ENCODE peak calls at places on chromosomes 4 and X, in six cellular contexts. T is GM13977, A is brain microvascular endothelial cell, Y is cardiac fibroblast, Z is progenitor cell of endocrine pancreas, G is HCT116. U is an unnamed sample.

GRCh38 chrX:83966347-83966746 is 105.4 kb downstream of the CYLC1 start:
- DNase-seq in Y (no peak), T (no peak), Z (no peak), A (no peak), G (no peak), U (no peak)

GRCh38 chrX:1883772-1884171 is 268.9 kb downstream of the ASMT start:
- DNase-seq in A (no peak), Z (no peak), G (no peak), T (no peak), Y (no peak), U (no peak)

GRCh38 chr4:24488399-24489164 is 95.8 kb downstream of the DHX15 start:
- DNase-seq in Z (peak), A (peak), T (peak), G (peak), Y (peak), U (peak)

GRCh38 chrX:22538581-22538980 is 265.9 kb downstream of the CBLL2 start:
- DNase-seq in G (no peak), Y (no peak), A (no peak), T (no peak), Z (no peak), U (no peak)

GRCh38 chr4:4387531-4388311 is 819 bp downstream of the NSG1 start:
- DNase-seq in T (peak), A (no peak), G (no peak), Y (no peak), Z (no peak), U (no peak)

GRCh38 chr4:31343058-31343457 is 622.9 kb downstream of the PCDH7 start:
- DNase-seq in G (no peak), Z (no peak), Y (no peak), A (no peak), T (no peak), U (no peak)

GRCh38 chr4:174222266-174222872 is 61.1 kb downstream of the FBXO8 start:
- DNase-seq in Y (peak), G (peak), T (no peak), A (peak), Z (no peak), U (no peak)

GRCh38 chr4:170589597-170590191 is 499.9 kb upstream of the AADAT start:
- DNase-seq in G (peak), Y (peak), Z (no peak), A (peak), T (peak), U (no peak)

GRCh38 chrX:2451456-2452316 is 49.1 kb downstream of the DHRSX start:
- DNase-seq in Y (peak), G (peak), Z (no peak), A (peak), T (no peak), U (no peak)

GRCh38 chr4:86846921-86847320 is 2.3 kb downstream of the SLC10A6 start:
- DNase-seq in Z (no peak), Y (no peak), A (no peak), G (no peak), T (no peak), U (no peak)

GRCh38 chr4:136495076-136495475 is 1037.2 kb downstream of the PCDH18 start:
- DNase-seq in A (no peak), T (no peak), Y (no peak), G (no peak), Z (no peak), U (no peak)

GRCh38 chr4:136484996-136485395 is 1047.3 kb downstream of the PCDH18 start:
- DNase-seq in A (peak), Y (peak), Z (no peak), G (no peak), T (no peak), U (no peak)

DNA sequence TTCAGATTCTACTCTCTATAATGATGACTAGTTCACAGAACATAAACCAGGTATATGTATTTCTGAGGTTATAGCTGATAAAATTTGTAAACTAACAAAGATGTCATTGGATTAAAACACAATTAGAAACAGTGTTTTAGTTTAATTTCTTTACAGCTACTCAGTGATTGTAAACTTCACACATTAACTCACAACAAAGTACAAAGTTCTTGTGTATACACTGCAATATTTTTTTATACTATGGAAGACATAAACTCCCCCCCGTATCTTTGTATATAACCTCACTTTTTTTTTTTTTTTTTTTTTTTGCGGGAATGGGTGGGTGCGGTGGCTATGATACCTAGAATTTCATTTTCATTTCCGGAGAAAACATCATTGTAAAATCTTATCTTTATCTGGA is 1043.2 kb downstream of the PCDH18 start:
- DNase-seq in Z (no peak), Y (no peak), A (no peak), G (no peak), T (no peak), U (no peak)
- TF ChIP-seq CTCF in Z (no peak), Y (no peak), A (no peak), G (no peak), T (no peak), U (no peak)

DNA sequence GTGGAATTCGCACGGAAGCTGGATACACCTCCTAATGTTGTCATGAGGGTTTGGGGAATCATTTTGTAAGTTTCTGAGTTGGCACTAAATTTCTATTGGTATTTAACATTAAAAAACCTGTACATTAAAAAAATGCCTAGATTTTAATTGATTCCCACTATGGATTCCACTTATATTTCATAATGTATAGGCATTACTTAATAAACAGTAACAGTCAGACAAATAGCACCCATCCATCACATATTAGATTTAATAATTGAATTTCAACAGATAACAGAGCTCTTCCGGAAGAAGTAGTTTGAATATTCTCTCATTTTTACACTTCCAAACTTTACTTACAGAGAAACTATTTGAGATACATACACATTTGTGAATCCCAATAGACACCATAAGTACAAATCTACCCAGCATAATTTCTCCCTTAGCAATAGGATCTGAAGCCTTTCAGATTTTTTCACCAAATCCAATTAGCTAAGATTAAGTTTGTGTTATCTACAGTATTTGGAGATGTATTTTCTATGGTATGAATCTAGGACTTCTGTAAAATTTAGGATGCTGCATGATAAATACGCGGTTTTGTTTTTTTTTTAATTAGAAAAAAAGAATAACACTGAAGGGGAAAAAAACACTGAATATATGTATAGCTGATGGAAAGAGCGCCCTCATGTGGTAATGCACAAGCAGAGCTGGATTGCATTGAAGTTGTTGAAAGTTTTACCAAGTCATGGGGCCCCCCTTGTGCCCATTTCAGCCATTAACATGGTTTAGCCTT is 12.2 kb upstream of the ODAM start:
- DNase-seq in Z (no peak), G (peak), Y (peak), T (peak), A (peak), U (no peak)
- TF ChIP-seq CTCF in Z (peak), G (peak), Y (peak), T (peak), A (peak), U (peak)

GRCh38 chrX:8037593-8038348 is 110.6 kb upstream of the PNPLA4 start:
- DNase-seq in T (no peak), G (no peak), Y (no peak), Z (no peak), A (no peak), U (no peak)
- TF ChIP-seq CTCF in T (no peak), G (no peak), Y (no peak), Z (no peak), A (no peak), U (no peak)

GRCh38 chrX:147476008-147476407 is 435.7 kb upstream of the FMR1 start:
- DNase-seq in A (no peak), T (no peak), G (no peak), Y (peak), Z (no peak), U (no peak)
- TF ChIP-seq CTCF in A (no peak), T (peak), G (peak), Y (no peak), Z (peak), U (peak)

GRCh38 chr4:16278178-16278577 is 51.9 kb upstream of the TAPT1 start:
- DNase-seq in G (no peak), Y (peak), A (no peak), T (no peak), Z (no peak), U (no peak)
- TF ChIP-seq CTCF in G (peak), Y (peak), A (no peak), T (no peak), Z (peak), U (peak)

GRCh38 chrX:19515615-19516105 is 352 bp upstream of the MAP3K15 start:
- DNase-seq in A (no peak), Z (no peak), Y (no peak), T (no peak), G (no peak), U (no peak)

GRCh38 chrX:19512961-19513360 is 2.3 kb downstream of the MAP3K15 start:
- DNase-seq in A (no peak), Z (no peak), Y (no peak), G (no peak), T (no peak), U (no peak)

GRCh38 chrX:19512359-19512758 is 2.9 kb downstream of the MAP3K15 start:
- DNase-seq in Z (no peak), Y (no peak), G (no peak), A (no peak), T (no peak), U (no peak)

GRCh38 chrX:19513383-19513782 is 1.9 kb downstream of the MAP3K15 start:
- DNase-seq in A (no peak), T (peak), Y (no peak), G (no peak), Z (no peak), U (no peak)

DNA sequence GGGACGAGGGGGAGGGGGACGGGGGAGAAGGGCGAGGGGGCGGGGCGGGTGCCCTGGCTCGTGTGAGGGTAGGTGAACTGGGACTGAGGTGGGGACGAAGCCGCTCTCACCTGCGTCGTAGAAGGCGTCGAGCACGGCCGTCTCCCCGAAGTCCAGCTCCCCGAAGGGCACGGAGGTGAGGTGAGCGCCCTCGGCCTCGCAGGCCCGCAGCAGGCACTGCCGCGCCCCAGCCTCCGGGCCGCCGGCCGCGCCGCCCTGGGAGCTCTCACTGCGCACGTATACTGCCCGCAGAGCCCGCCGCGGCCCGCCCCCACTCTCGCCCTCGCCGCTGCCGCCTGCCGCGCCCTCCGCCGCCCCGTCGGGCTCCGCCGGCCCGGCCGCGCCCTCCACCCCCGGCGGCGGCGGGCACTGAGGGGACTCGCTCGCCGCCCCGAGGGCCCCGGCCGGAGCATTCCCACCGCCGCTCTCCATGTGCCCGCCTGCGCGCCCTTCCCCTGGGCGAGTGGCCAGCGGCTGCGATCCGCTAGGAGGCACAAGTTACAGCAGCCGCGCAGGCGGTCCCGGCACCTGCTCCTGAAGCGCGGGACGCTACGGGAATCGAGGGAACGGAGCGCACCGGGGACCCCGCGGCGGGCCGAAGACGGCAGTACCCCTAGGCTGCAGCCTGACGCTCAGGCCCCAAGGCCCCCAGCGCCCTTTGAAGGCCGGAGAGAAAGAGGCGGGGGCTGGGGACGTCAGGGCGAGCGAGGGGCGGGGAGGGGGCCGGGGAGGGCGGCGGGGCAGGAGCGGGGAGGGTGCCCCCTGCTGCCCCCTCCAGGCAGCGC is at the start of gene MAP3K15:
- DNase-seq in T (peak), Y (peak), G (no peak), Z (peak), A (no peak), U (no peak)
- TF ChIP-seq CTCF in T (peak), Y (no peak), G (no peak), Z (no peak), A (peak), U (no peak)

DNA sequence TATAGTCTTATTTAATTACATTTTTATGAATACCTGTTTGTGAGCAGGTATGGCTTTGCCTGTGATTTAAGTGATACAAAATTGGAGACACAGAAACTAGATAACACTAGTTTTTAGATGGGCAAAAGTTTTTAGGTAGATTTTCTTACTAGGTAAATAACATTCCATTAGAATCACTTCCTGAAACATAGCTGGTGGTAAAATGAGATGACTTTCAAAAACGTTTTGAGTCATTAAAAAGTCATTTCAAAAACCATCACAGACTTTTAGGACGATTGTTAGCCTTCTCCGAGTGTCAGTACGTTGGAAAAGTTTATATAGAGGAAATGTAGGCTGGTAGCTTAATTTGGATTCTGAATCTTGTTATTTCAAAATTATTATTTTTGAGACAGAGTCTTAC is 18.3 kb downstream of the PTTG2 start:
- DNase-seq in G (no peak), Z (no peak), A (no peak), Y (peak), T (no peak), U (no peak)
- TF ChIP-seq CTCF in G (no peak), Z (no peak), A (no peak), Y (no peak), T (no peak), U (no peak)

DNA sequence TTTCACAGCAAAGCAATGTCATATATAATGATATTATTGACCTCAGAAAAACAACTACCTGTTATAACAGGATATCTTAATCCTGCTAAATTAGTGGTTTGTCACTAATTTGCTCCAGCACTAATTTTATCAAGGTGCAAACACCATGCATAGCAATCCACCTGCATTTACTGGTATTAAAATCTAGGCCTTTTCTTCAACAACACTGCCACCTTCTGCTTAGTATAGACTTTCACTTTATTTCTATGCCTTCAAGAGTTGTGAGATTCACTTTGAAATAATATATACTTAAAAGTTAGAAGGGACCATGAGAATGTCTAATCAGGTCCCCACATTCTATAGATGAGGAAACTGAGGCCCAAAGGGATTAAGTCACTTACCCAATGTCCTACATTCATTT is 82.1 kb upstream of the IQCM start:
- DNase-seq in Y (peak), Z (no peak), T (no peak), A (no peak), G (peak), U (no peak)
- TF ChIP-seq CTCF in Y (peak), Z (peak), T (peak), A (peak), G (no peak), U (peak)

GRCh38 chr4:121562833-121563232 is 133.9 kb downstream of the ANXA5 start:
- DNase-seq in Z (no peak), A (no peak), G (no peak), Y (no peak), T (no peak), U (no peak)
- TF ChIP-seq CTCF in Z (no peak), A (no peak), G (no peak), Y (no peak), T (no peak), U (no peak)

GRCh38 chr4:55183926-55184599 is 58.7 kb upstream of the KDR start:
- DNase-seq in T (no peak), Z (no peak), Y (peak), G (peak), A (peak), U (no peak)

GRCh38 chr4:55184600-55185523 is 59.5 kb upstream of the KDR start:
- DNase-seq in T (no peak), Y (peak), A (peak), G (peak), Z (no peak), U (no peak)

GRCh38 chr4:55186700-55187099 is 61.3 kb upstream of the KDR start:
- DNase-seq in Y (no peak), A (no peak), G (no peak), Z (no peak), T (no peak), U (no peak)

GRCh38 chr4:55181606-55182005 is 56.2 kb upstream of the KDR start:
- DNase-seq in G (no peak), T (no peak), Z (no peak), A (peak), Y (peak), U (no peak)

DNA sequence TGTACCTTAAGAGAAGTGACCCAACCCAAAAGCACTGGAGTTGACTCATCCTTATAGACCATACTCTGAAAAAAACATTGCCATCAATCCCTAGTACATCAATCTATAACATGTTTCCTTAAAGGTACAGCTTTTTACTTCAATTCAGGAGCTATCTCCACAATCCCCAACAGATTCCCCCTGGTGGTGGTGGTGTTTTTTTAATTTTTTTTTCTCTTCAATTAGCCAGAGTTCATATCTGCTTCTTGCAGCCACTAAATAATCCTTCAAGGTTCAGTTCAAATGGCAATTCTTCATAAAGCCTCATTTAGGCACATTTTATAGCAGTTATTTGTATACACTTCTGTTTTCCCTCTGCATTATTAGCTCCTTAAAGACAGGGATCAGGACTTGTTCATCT is 60.7 kb upstream of the KDR start:
- DNase-seq in A (no peak), Y (no peak), T (no peak), G (no peak), Z (no peak), U (no peak)
- TF ChIP-seq CTCF in A (peak), Y (peak), T (no peak), G (peak), Z (peak), U (peak)

U was measured in type B pancreatic cell.